ENCODE peak calls at places on chromosomes 16 and 17, in five cellular contexts. One of them, this sample, is unnamed.

GRCh38 chr17:75346906-75347305 is 57.7 kb upstream of the SLC25A19 start:
- DNase-seq in NCI-H345: no peak
- DNase-seq in activated CD8-positive, alpha-beta memory T cell treated with anti-CD3 and anti-CD28 coated beads for 4 hours: no peak
- DNase-seq in hypothalamus: no peak
- DNase-seq in RPMI7951: peak; percentile 65
- DNase-seq in this sample: peak; percentile 20

GRCh38 chr16:79988089-79988488 is 387.6 kb upstream of the MAF start:
- DNase-seq in NCI-H345: no peak
- DNase-seq in activated CD8-positive, alpha-beta memory T cell treated with anti-CD3 and anti-CD28 coated beads for 4 hours: no peak
- DNase-seq in hypothalamus: no peak
- DNase-seq in RPMI7951: no peak
- DNase-seq in this sample: no peak

GRCh38 chr16:74501484-74502479 is 80.5 kb upstream of the CLEC18B start:
- DNase-seq in NCI-H345: peak; percentile 2
- DNase-seq in activated CD8-positive, alpha-beta memory T cell treated with anti-CD3 and anti-CD28 coated beads for 4 hours: no peak
- DNase-seq in hypothalamus: peak; percentile 8
- DNase-seq in RPMI7951: peak; percentile 19
- DNase-seq in this sample: no peak

GRCh38 chr16:28090646-28091377 is 27.3 kb upstream of the GSG1L start:
- DNase-seq in NCI-H345: no peak
- DNase-seq in activated CD8-positive, alpha-beta memory T cell treated with anti-CD3 and anti-CD28 coated beads for 4 hours: no peak
- DNase-seq in hypothalamus: no peak
- DNase-seq in RPMI7951: peak; percentile 20
- DNase-seq in this sample: no peak

GRCh38 chr16:30335598-30336474 is 19.3 kb downstream of the CD2BP2 start:
- DNase-seq in NCI-H345: no peak
- DNase-seq in activated CD8-positive, alpha-beta memory T cell treated with anti-CD3 and anti-CD28 coated beads for 4 hours: no peak
- DNase-seq in hypothalamus: no peak
- DNase-seq in RPMI7951: peak; percentile 72
- DNase-seq in this sample: peak; percentile 48

GRCh38 chr16:22139732-22140131 is 22.6 kb upstream of the SDR42E2 start:
- DNase-seq in NCI-H345: no peak
- DNase-seq in activated CD8-positive, alpha-beta memory T cell treated with anti-CD3 and anti-CD28 coated beads for 4 hours: no peak
- DNase-seq in hypothalamus: no peak
- DNase-seq in RPMI7951: no peak
- DNase-seq in this sample: no peak

GRCh38 chr16:75591001-75591852 is 25.0 kb downstream of the GABARAPL2 start:
- DNase-seq in NCI-H345: no peak
- DNase-seq in activated CD8-positive, alpha-beta memory T cell treated with anti-CD3 and anti-CD28 coated beads for 4 hours: no peak
- DNase-seq in hypothalamus: peak; percentile 16
- DNase-seq in RPMI7951: no peak
- DNase-seq in this sample: no peak

GRCh38 chr17:53721101-53721500 is 101.6 kb upstream of the KIF2B start:
- DNase-seq in NCI-H345: no peak
- DNase-seq in activated CD8-positive, alpha-beta memory T cell treated with anti-CD3 and anti-CD28 coated beads for 4 hours: no peak
- DNase-seq in hypothalamus: no peak
- DNase-seq in RPMI7951: no peak
- DNase-seq in this sample: no peak

GRCh38 chr16:2037631-2038358 is 9.8 kb downstream of the NTHL1 start:
- DNase-seq in NCI-H345: no peak
- DNase-seq in activated CD8-positive, alpha-beta memory T cell treated with anti-CD3 and anti-CD28 coated beads for 4 hours: no peak
- DNase-seq in hypothalamus: no peak
- DNase-seq in RPMI7951: no peak
- DNase-seq in this sample: no peak